ENCODE peak calls at places on chromosomes 3 and 15, in six cellular contexts. S, H, Z, W, Q and G are unnamed samples.
A peak's percentile ranks its signal among the peaks of the same experiment; 100 is the strongest.

GRCh38 chr3:13568515-13568995 is 19.6 kb downstream of the FBLN2 start:
- DNase-seq in S (no peak), H (no peak), Z (no peak), W (no peak), Q (no peak), G (no peak)

GRCh38 chr3:71581981-71582611 is 1.4 kb downstream of the FOXP1 start:
- DNase-seq in S (no peak), H (peak; percentile 50), Z (peak; percentile 59), W (peak; percentile 25), Q (no peak), G (no peak)

GRCh38 chr3:346186-346585 is 149.6 kb downstream of the CHL1 start:
- DNase-seq in S (no peak), H (no peak), Z (no peak), W (no peak), Q (no peak), G (no peak)

GRCh38 chr3:127420825-127421224 is 133.0 kb upstream of the PRR20G start:
- DNase-seq in S (no peak), H (no peak), Z (no peak), W (no peak), Q (no peak), G (no peak)

GRCh38 chr3:11534011-11534782 is 109.5 kb downstream of the VGLL4 start:
- DNase-seq in S (no peak), H (no peak), Z (no peak), W (no peak), Q (no peak), G (no peak)

GRCh38 chr3:119937229-119937628 is 155.3 kb downstream of the NR1I2 start:
- DNase-seq in S (no peak), H (peak; percentile 25), Z (no peak), W (no peak), Q (no peak), G (no peak)

GRCh38 chr15:25244731-25245585 is 193.9 kb downstream of the UBE3A start:
- DNase-seq in S (no peak), H (no peak), Z (no peak), W (no peak), Q (no peak), G (no peak)

GRCh38 chr15:99495430-99496301 is 70.1 kb upstream of the MEF2A start:
- DNase-seq in S (no peak), H (no peak), Z (no peak), W (peak; percentile 25), Q (no peak), G (no peak)

GRCh38 chr3:82938821-82939328 is 1177.4 kb upstream of the GBE1 start:
- DNase-seq in S (no peak), H (no peak), Z (no peak), W (no peak), Q (no peak), G (no peak)

GRCh38 chr3:110074095-110074494 is 736.7 kb upstream of the DPPA4 start:
- DNase-seq in S (no peak), H (no peak), Z (no peak), W (no peak), Q (no peak), G (no peak)

GRCh38 chr15:67908756-67909155 is 68.9 kb upstream of the RNU6-1 start:
- DNase-seq in S (no peak), H (no peak), Z (no peak), W (no peak), Q (no peak), G (no peak)

GRCh38 chr15:61974759-61975158 is 85.5 kb downstream of the VPS13C start:
- DNase-seq in S (peak; percentile 8), H (peak; percentile 10), Z (no peak), W (peak; percentile 60), Q (peak; percentile 56), G (peak; percentile 71)

GRCh38 chr3:20104167-20104661 is 64.0 kb downstream of the KAT2B start:
- DNase-seq in S (no peak), H (peak; percentile 0), Z (no peak), W (no peak), Q (no peak), G (no peak)

GRCh38 chr3:151316267-151316991 is at the start of gene GPR87:
- DNase-seq in S (no peak), H (no peak), Z (no peak), W (no peak), Q (no peak), G (no peak)

GRCh38 chr3:142890592-142890991 is 1.7 kb upstream of the PCOLCE2 start:
- DNase-seq in S (no peak), H (no peak), Z (no peak), W (no peak), Q (no peak), G (no peak)

GRCh38 chr3:139302801-139303113 is 41.1 kb upstream of the MRPS22 start:
- DNase-seq in S (no peak), H (no peak), Z (no peak), W (no peak), Q (no peak), G (no peak)

GRCh38 chr15:52208306-52208946 is 17.2 kb upstream of the GNB5 start:
- DNase-seq in S (no peak), H (peak; percentile 79), Z (peak; percentile 44), W (peak; percentile 68), Q (peak; percentile 34), G (no peak)

GRCh38 chr3:174287601-174288180 is 571.4 kb upstream of the NAALADL2 start:
- DNase-seq in S (no peak), H (no peak), Z (no peak), W (no peak), Q (no peak), G (no peak)

GRCh38 chr3:69719723-69720122 is 19.5 kb upstream of the MITF start:
- DNase-seq in S (no peak), H (no peak), Z (no peak), W (no peak), Q (no peak), G (no peak)

GRCh38 chr3:165185707-165186327 is 10.4 kb downstream of the SLITRK3 start:
- DNase-seq in S (peak; percentile 66), H (peak; percentile 50), Z (peak; percentile 53), W (peak; percentile 70), Q (peak; percentile 60), G (peak; percentile 35)

GRCh38 chr15:96276438-96277210 is 53.9 kb upstream of the NR2F2 start:
- DNase-seq in S (no peak), H (peak; percentile 82), Z (no peak), W (peak; percentile 77), Q (no peak), G (no peak)

GRCh38 chr3:11846281-11847034 is at the start of gene TAMM41:
- DNase-seq in S (peak; percentile 91), H (peak; percentile 91), Z (peak; percentile 26), W (peak; percentile 85), Q (peak; percentile 86), G (peak; percentile 55)

GRCh38 chr3:66033241-66034138 is 5.2 kb downstream of the MAGI1 start:
- DNase-seq in S (no peak), H (no peak), Z (no peak), W (no peak), Q (no peak), G (no peak)

GRCh38 chr3:138686771-138687221 is 78.2 kb downstream of the FAIM start:
- DNase-seq in S (no peak), H (peak; percentile 77), Z (no peak), W (peak; percentile 87), Q (no peak), G (no peak)

GRCh38 chr15:32866486-32867312 is 148.9 kb downstream of the GREM1 start:
- DNase-seq in S (no peak), H (no peak), Z (no peak), W (no peak), Q (no peak), G (no peak)

GRCh38 chr3:11236588-11237461 is 35.4 kb upstream of the ATG7 start:
- DNase-seq in S (peak; percentile 36), H (peak; percentile 54), Z (no peak), W (peak; percentile 73), Q (peak; percentile 43), G (peak; percentile 30)

GRCh38 chr3:172904817-172905479 is 154.4 kb downstream of the ECT2 start:
- DNase-seq in S (no peak), H (peak; percentile 2), Z (no peak), W (peak; percentile 65), Q (no peak), G (no peak)

GRCh38 chr3:117526485-117527079 is 817.0 kb downstream of the TUSC7 start:
- DNase-seq in S (no peak), H (no peak), Z (no peak), W (peak; percentile 66), Q (peak; percentile 21), G (no peak)

GRCh38 chr3:2099028-2099671 is 484 bp downstream of the CNTN4 start:
- DNase-seq in S (peak; percentile 32), H (no peak), Z (no peak), W (no peak), Q (no peak), G (no peak)

GRCh38 chr3:124620600-124621063 is 109.6 kb upstream of the UMPS start:
- DNase-seq in S (no peak), H (peak; percentile 56), Z (no peak), W (peak; percentile 25), Q (no peak), G (no peak)

GRCh38 chr15:40282870-40283614 is at the start of gene ANKRD63:
- DNase-seq in S (no peak), H (peak; percentile 22), Z (no peak), W (no peak), Q (no peak), G (peak; percentile 30)

GRCh38 chr15:74775132-74775562 is 6.7 kb upstream of the CSK start:
- DNase-seq in S (no peak), H (no peak), Z (no peak), W (no peak), Q (no peak), G (no peak)

GRCh38 chr3:33171580-33171979 is 47.0 kb downstream of the SUSD5 start:
- DNase-seq in S (no peak), H (no peak), Z (no peak), W (no peak), Q (no peak), G (no peak)

GRCh38 chr15:75089781-75090734 is 66.7 kb downstream of the PPCDC start:
- DNase-seq in S (no peak), H (peak; percentile 47), Z (no peak), W (peak; percentile 55), Q (no peak), G (no peak)

GRCh38 chr3:101229681-101230080 is 90.7 kb downstream of the IMPG2 start:
- DNase-seq in S (no peak), H (peak; percentile 31), Z (no peak), W (peak; percentile 21), Q (no peak), G (no peak)

GRCh38 chr3:189488241-189488767 is 142.9 kb upstream of the TP63 start:
- DNase-seq in S (no peak), H (peak; percentile 91), Z (no peak), W (peak; percentile 57), Q (no peak), G (no peak)

GRCh38 chr15:27820232-27820631 is 278.9 kb downstream of the OCA2 start:
- DNase-seq in S (no peak), H (peak; percentile 29), Z (no peak), W (no peak), Q (no peak), G (no peak)

GRCh38 chr15:75723171-75723846 is 10.7 kb upstream of the CSPG4 start:
- DNase-seq in S (no peak), H (no peak), Z (no peak), W (no peak), Q (peak; percentile 12), G (no peak)

GRCh38 chr3:57974796-57975388 is 33.3 kb upstream of the FLNB start:
- DNase-seq in S (no peak), H (peak; percentile 99), Z (no peak), W (peak; percentile 98), Q (no peak), G (no peak)